ENCODE peak calls at places on chromosomes 16 and 17, in five cellular contexts. C is stimulated activated CD4-positive, alpha-beta T cell treated with anti-CD3 and anti-CD28 coated beads, Interleukin-2, amount 100 ng/mL, for 24 hours; O is activated CD8-positive, alpha-beta T cell treated with anti-CD3 and anti-CD28 coated beads, Interleukin-2, amount 10 ng/mL, durations not matched to agents 7 days and 5 days; V is stimulated activated CD8-positive, alpha-beta memory T cell treated with anti-CD3 and anti-CD28 coated beads, Interleukin-4, amount 100 ng/mL, for 1 hour; L is GM12865. W is an unnamed sample.

GRCh38 chr17:39551879-39552278 is 55.8 kb downstream of the NEUROD2 start:
- DNase-seq in O (no peak), L (no peak), C (no peak), V (no peak), W (no peak)

GRCh38 chr17:31740611-31741082 is 118.4 kb downstream of the COPRS start:
- DNase-seq in O (no peak), L (no peak), C (no peak), V (no peak), W (no peak)

GRCh38 chr16:11254913-11255736 is 879 bp downstream of the SOCS1 start:
- DNase-seq in L (peak; percentile 83), O (peak; percentile 70), C (peak; percentile 61), V (no peak), W (peak; percentile 59)

GRCh38 chr17:17385502-17385901 is 82.3 kb downstream of the NT5M start:
- DNase-seq in L (no peak), V (no peak), O (no peak), C (no peak), W (no peak)

GRCh38 chr17:77124192-77124908 is 16.4 kb upstream of the SEC14L1 start:
- DNase-seq in L (no peak), O (no peak), V (no peak), C (no peak), W (no peak)

GRCh38 chr17:8985054-8985701 is 19.7 kb upstream of the PIK3R5 start:
- DNase-seq in V (no peak), C (no peak), L (peak; percentile 84), O (no peak), W (no peak)

GRCh38 chr16:49617710-49618330 is 238.1 kb downstream of the ZNF423 start:
- DNase-seq in L (no peak), C (no peak), V (no peak), O (no peak), W (no peak)

GRCh38 chr17:80236911-80237310 is 16.7 kb downstream of the SLC26A11 start:
- DNase-seq in V (no peak), L (no peak), C (no peak), O (no peak), W (no peak)

GRCh38 chr17:59361916-59362810 is 30.7 kb downstream of the YPEL2 start:
- DNase-seq in V (no peak), O (peak; percentile 67), C (peak; percentile 44), L (peak; percentile 82), W (no peak)

GRCh38 chr16:86391987-86392386 is 118.3 kb upstream of the FOXF1 start:
- DNase-seq in C (no peak), V (no peak), L (no peak), O (no peak), W (no peak)

GRCh38 chr16:18800674-18801196 is 614 bp downstream of the ARL6IP1 start:
- DNase-seq in C (no peak), O (no peak), L (no peak), V (no peak), W (peak; percentile 46)

GRCh38 chr17:15444805-15445204 is 22.6 kb downstream of the CDRT4 start:
- DNase-seq in L (no peak), O (peak; percentile 69), C (no peak), V (no peak), W (no peak)

GRCh38 chr17:83190601-83191387 is 111.4 kb downstream of the METRNL start:
- DNase-seq in V (no peak), L (no peak), O (peak; percentile 9), C (no peak), W (peak; percentile 32)

GRCh38 chr16:28085376-28086171 is 22.1 kb upstream of the GSG1L start:
- DNase-seq in L (no peak), V (no peak), O (no peak), C (no peak), W (no peak)

GRCh38 chr17:2547176-2547575 is 35.5 kb upstream of the METTL16 start:
- DNase-seq in C (no peak), V (no peak), O (no peak), L (no peak), W (no peak)

GRCh38 chr16:71297252-71297651 is 8.1 kb upstream of the CMTR2 start:
- DNase-seq in L (no peak), C (no peak), V (no peak), O (no peak), W (no peak)

GRCh38 chr17:57875109-57876022 is 25.5 kb upstream of the MRPS23 start:
- DNase-seq in L (no peak), V (no peak), O (no peak), C (no peak), W (peak; percentile 76)

GRCh38 chr17:3802461-3803307 is 1.7 kb upstream of the ITGAE start:
- DNase-seq in L (no peak), V (no peak), O (no peak), C (no peak), W (no peak)

GRCh38 chr16:13492046-13492445 is 427.9 kb upstream of the ERCC4 start:
- DNase-seq in O (no peak), C (no peak), V (no peak), L (no peak), W (no peak)

GRCh38 chr17:30323262-30323894 is 10.5 kb downstream of the TMIGD1 start:
- DNase-seq in C (no peak), V (no peak), L (peak; percentile 65), O (peak; percentile 27), W (no peak)

W was measured in mucosa of descending colon.